ENCODE peak calls at places on chromosomes 12 and 14, in five cellular contexts. Y is GM23248, F is A549, D is tibial nerve, V is MM.1S. E is an unnamed sample.
A peak's percentile ranks its signal among the peaks of the same experiment; 100 is the strongest.

GRCh38 chr12:62726471-62726980 is 208.4 kb downstream of the PPM1H start:
- DNase-seq in V (no peak), Y (peak; percentile 47), D (no peak), F (no peak), E (no peak)

GRCh38 chr14:95500772-95501401 is 15.6 kb downstream of the SYNE3 start:
- DNase-seq in Y (peak; percentile 96), V (no peak), F (no peak), D (peak; percentile 63), E (peak; percentile 20)

GRCh38 chr12:54370218-54370730 is 6.0 kb upstream of the GPR84 start:
- DNase-seq in V (no peak), F (peak; percentile 92), Y (peak; percentile 92), D (peak; percentile 59), E (no peak)

GRCh38 chr12:52252728-52253328 is 19.8 kb downstream of the KRT7 start:
- DNase-seq in F (peak; percentile 43), D (no peak), Y (no peak), V (no peak), E (no peak)

GRCh38 chr14:99524091-99524661 is 43.0 kb downstream of the CCNK start:
- DNase-seq in D (no peak), F (no peak), V (no peak), Y (no peak), E (no peak)

GRCh38 chr14:64970776-64971451 is 1.2 kb downstream of the RAB15 start:
- DNase-seq in Y (peak; percentile 20), D (no peak), V (no peak), F (peak; percentile 23), E (no peak)

GRCh38 chr12:112466011-112466422 is 47.3 kb downstream of the PTPN11 start:
- DNase-seq in D (no peak), V (no peak), F (no peak), Y (no peak), E (no peak)

GRCh38 chr12:106090586-106091411 is 48.0 kb downstream of the NUAK1 start:
- DNase-seq in V (no peak), Y (peak; percentile 91), F (no peak), D (no peak), E (no peak)

GRCh38 chr14:43407721-43408120 is 1099.4 kb downstream of the FSCB start:
- DNase-seq in F (no peak), V (no peak), Y (no peak), D (no peak), E (no peak)

GRCh38 chr14:57066887-57067513 is 201.7 kb downstream of the EXOC5 start:
- DNase-seq in Y (peak; percentile 36), D (no peak), F (peak; percentile 13), V (peak; percentile 36), E (no peak)

GRCh38 chr12:106248177-106248848 is 493 bp upstream of the CKAP4 start:
- DNase-seq in V (peak; percentile 51), F (peak; percentile 67), D (peak; percentile 67), Y (peak; percentile 89), E (no peak)

GRCh38 chr14:60647081-60647836 is 2.0 kb downstream of the SIX1 start:
- DNase-seq in Y (peak; percentile 91), V (no peak), D (no peak), F (no peak), E (no peak)

GRCh38 chr12:123269395-123269892 is 2.2 kb downstream of the CDK2AP1 start:
- DNase-seq in D (peak; percentile 60), F (no peak), Y (peak; percentile 89), V (no peak), E (no peak)

GRCh38 chr12:131863711-131864396 is 30.6 kb upstream of the ULK1 start:
- DNase-seq in Y (no peak), V (no peak), F (no peak), D (no peak), E (no peak)

GRCh38 chr12:68007023-68007422 is 17.8 kb downstream of the IFNG-AS1 start:
- DNase-seq in V (no peak), D (no peak), Y (peak; percentile 39), F (no peak), E (no peak)

GRCh38 chr12:131904346-131904745 is 9.9 kb downstream of the ULK1 start:
- DNase-seq in D (no peak), Y (no peak), F (no peak), V (no peak), E (no peak)

GRCh38 chr12:91327889-91328288 is 145.3 kb upstream of the DCN start:
- DNase-seq in D (no peak), F (no peak), Y (peak; percentile 57), V (no peak), E (no peak)

GRCh38 chr14:101471723-101472517 is 89.4 kb upstream of the DIO3 start:
- DNase-seq in F (no peak), D (no peak), V (no peak), Y (no peak), E (no peak)

GRCh38 chr12:104063712-104064030 is 660 bp upstream of the HCFC2 start:
- DNase-seq in Y (no peak), D (peak; percentile 22), V (peak; percentile 64), F (no peak), E (no peak)

GRCh38 chr12:113066806-113067400 is 10.4 kb downstream of the DTX1 start:
- DNase-seq in D (no peak), V (no peak), F (no peak), Y (no peak), E (no peak)

GRCh38 chr12:111598637-111599458 is at the start of gene ATXN2:
- DNase-seq in D (peak; percentile 47), V (peak; percentile 39), F (peak; percentile 63), Y (peak; percentile 83), E (no peak)

GRCh38 chr14:95515080-95515489 is 1.4 kb downstream of the SYNE3 start:
- DNase-seq in Y (peak; percentile 60), D (no peak), F (no peak), V (peak; percentile 52), E (no peak)

GRCh38 chr14:65072256-65072655 is 30.1 kb downstream of the MAX start:
- DNase-seq in V (no peak), Y (no peak), D (no peak), F (no peak), E (no peak)

GRCh38 chr14:90645842-90646443 is 170.3 kb downstream of the TTC7B start:
- DNase-seq in Y (no peak), V (no peak), F (peak; percentile 9), D (no peak), E (peak; percentile 16)

GRCh38 chr12:48542300-48542928 is 17.0 kb downstream of the OR8S1 start:
- DNase-seq in D (no peak), Y (peak; percentile 47), V (peak; percentile 36), F (peak; percentile 21), E (no peak)

GRCh38 chr12:7101694-7102131 is 7.3 kb downstream of the C1RL start:
- DNase-seq in D (no peak), F (no peak), Y (no peak), V (no peak), E (no peak)

GRCh38 chr12:16121953-16122352 is 155.5 kb downstream of the SLC15A5 start:
- DNase-seq in Y (no peak), F (no peak), V (no peak), D (no peak), E (no peak)

GRCh38 chr14:59919582-59920377 is at the start of gene LRRC9:
- DNase-seq in Y (peak; percentile 9), D (no peak), F (no peak), V (no peak), E (no peak)

GRCh38 chr12:66074561-66074960 is 56.0 kb downstream of the LLPH start:
- DNase-seq in Y (peak; percentile 11), F (no peak), V (no peak), D (no peak), E (no peak)

DNA sequence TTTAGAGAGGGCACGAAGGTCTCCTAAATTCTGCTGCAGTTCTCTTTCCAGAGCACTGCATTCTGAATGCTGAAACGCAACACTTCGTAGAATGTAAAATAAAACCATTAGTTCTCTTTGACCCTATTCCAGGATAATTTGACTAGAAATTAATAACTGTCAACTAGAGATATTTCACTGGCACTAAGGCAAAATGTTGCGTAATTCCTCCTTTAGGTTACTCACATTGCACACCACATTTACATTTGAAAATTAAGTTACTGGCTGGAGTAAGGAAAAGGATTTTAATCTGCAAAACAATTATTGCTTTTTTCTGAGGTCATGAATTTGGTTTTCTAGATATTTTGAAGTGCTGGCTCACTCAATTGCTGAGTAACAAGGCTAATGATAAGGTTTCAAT is 58.0 kb upstream of the TRHDE start:
- DNase-seq in F (no peak), Y (no peak), D (no peak), V (no peak), E (no peak)
- H3K27ac ChIP-seq in F (no peak overlapping the region), Y (no peak overlapping the region), D (no peak overlapping the region), V (no peak overlapping the region), E (no peak overlapping the region)

GRCh38 chr12:46471404-46471803 is 98.8 kb upstream of the SLC38A2 start:
- DNase-seq in D (no peak), F (no peak), Y (no peak), V (no peak), E (no peak)

GRCh38 chr12:46470039-46470627 is 97.6 kb upstream of the SLC38A2 start:
- DNase-seq in V (peak; percentile 67), Y (no peak), D (no peak), F (no peak), E (no peak)

GRCh38 chr12:46472144-46472705 is 99.7 kb upstream of the SLC38A2 start:
- DNase-seq in D (no peak), V (no peak), Y (no peak), F (no peak), E (no peak)

GRCh38 chr12:46472893-46473633 is 100.5 kb upstream of the SLC38A2 start:
- DNase-seq in Y (no peak), V (no peak), D (no peak), F (no peak), E (no peak)

GRCh38 chr12:46470975-46471374 is 98.4 kb upstream of the SLC38A2 start:
- DNase-seq in V (no peak), Y (peak; percentile 29), D (no peak), F (no peak), E (no peak)
- H3K27ac ChIP-seq in V (no peak overlapping the region), Y (no peak overlapping the region), D (no peak overlapping the region), F (peak overlapping the region; percentile 83), E (peak overlapping the region; percentile 26)

DNA sequence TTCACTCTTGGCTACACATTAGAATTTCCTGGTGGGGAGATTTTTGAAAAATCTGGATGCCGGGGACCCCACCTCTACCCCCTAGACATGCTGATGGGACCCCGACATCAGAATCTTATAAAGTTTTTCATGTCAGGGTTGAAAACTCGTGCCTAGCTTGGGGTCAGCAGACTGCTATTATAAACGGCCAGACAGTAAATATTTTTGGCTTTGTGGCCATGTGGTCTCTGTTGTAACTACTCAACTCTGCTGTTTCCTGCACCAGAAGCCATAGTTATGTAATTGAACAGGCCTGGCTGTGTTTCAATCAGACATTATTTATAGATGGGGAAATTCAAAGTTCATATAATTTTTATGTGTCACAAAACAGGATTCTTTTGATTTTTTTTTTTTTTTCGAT is 41.6 kb downstream of the ACACB start:
- DNase-seq in D (no peak), F (no peak), V (no peak), Y (no peak), E (no peak)
- H3K27ac ChIP-seq in D (no peak overlapping the region), F (no peak overlapping the region), V (no peak overlapping the region), Y (no peak overlapping the region), E (no peak overlapping the region)

GRCh38 chr14:66383271-66383670 is 102.9 kb upstream of the CCDC196 start:
- DNase-seq in D (no peak), F (no peak), V (no peak), Y (no peak), E (no peak)

GRCh38 chr14:66381765-66382164 is 104.4 kb upstream of the CCDC196 start:
- DNase-seq in Y (no peak), V (no peak), F (no peak), D (no peak), E (no peak)

GRCh38 chr14:66379116-66379515 is 107.1 kb upstream of the CCDC196 start:
- DNase-seq in D (no peak), V (no peak), F (no peak), Y (no peak), E (peak; percentile 96)

GRCh38 chr14:66380143-66380542 is 106.0 kb upstream of the CCDC196 start:
- DNase-seq in D (no peak), Y (no peak), V (no peak), F (no peak), E (no peak)

GRCh38 chr14:66378712-66379111 is 107.5 kb upstream of the CCDC196 start:
- DNase-seq in F (no peak), D (no peak), V (no peak), Y (no peak), E (no peak)
- H3K27ac ChIP-seq in F (no peak overlapping the region), D (no peak overlapping the region), V (no peak overlapping the region), Y (no peak overlapping the region), E (peak overlapping the region; percentile 56)

E was measured in epithelial cell of prostate.